ENCODE peak calls at places on chromosomes 4 and X, in eight cellular contexts. G is fibroblast of villous mesenchyme, M is fibroblast of mammary gland, L is left ventricle myocardium inferior, A is gastrocnemius medialis, R is OCI-LY7, O is endodermal cell, K is WERI-Rb-1. C is an unnamed sample.
A peak's percentile ranks its signal among the peaks of the same experiment; 100 is the strongest.

GRCh38 chr4:127309360-127310095 is 323.2 kb upstream of the INTU start:
- DNase-seq in G (peak; percentile 56), A (peak; percentile 18), M (peak; percentile 88), L (no peak), K (no peak), R (no peak), O (no peak), C (peak; percentile 60)

GRCh38 chr4:61462451-61463326 is 262.6 kb downstream of the ADGRL3 start:
- DNase-seq in A (no peak), O (no peak), M (peak; percentile 70), K (no peak), G (peak; percentile 58), L (no peak), R (no peak), C (peak; percentile 67)

GRCh38 chr4:182307746-182308145 is 64.5 kb downstream of the TENM3 start:
- DNase-seq in A (no peak), G (peak; percentile 86), M (peak; percentile 94), L (no peak), R (no peak), O (no peak), K (no peak), C (peak; percentile 93)

GRCh38 chr4:158166701-158167100 is 6.1 kb downstream of the GASK1B start:
- DNase-seq in G (no peak), A (no peak), O (no peak), L (no peak), M (peak; percentile 33), K (no peak), R (no peak), C (no peak)

GRCh38 chr4:108172780-108173598 is 4.3 kb upstream of the LEF1 start:
- DNase-seq in R (peak; percentile 64), O (peak; percentile 80), L (no peak), G (peak; percentile 27), A (no peak), M (peak; percentile 57), K (peak; percentile 68), C (peak; percentile 50)

GRCh38 chrX:24259544-24260240 is 54.2 kb downstream of the SUPT20HL2 start:
- DNase-seq in A (no peak), R (peak; percentile 49), K (peak; percentile 37), O (peak; percentile 69), L (no peak), M (peak; percentile 82), G (peak; percentile 76), C (peak; percentile 87)

GRCh38 chr4:24063771-24064170 is 173.9 kb upstream of the PPARGC1A start:
- DNase-seq in R (no peak), G (no peak), A (no peak), L (no peak), O (no peak), M (no peak), K (no peak), C (no peak)

GRCh38 chrX:630007-630921 is at the start of gene SHOX:
- DNase-seq in K (no peak), O (peak; percentile 72), R (no peak), M (no peak), G (no peak), L (no peak), A (peak; percentile 40), C (no peak)

GRCh38 chr4:10917475-10918103 is 233.0 kb upstream of the CLNK start:
- DNase-seq in L (no peak), R (no peak), O (no peak), K (no peak), M (peak; percentile 12), A (no peak), G (no peak), C (peak; percentile 8)

GRCh38 chrX:40411350-40412111 is 169.2 kb upstream of the ATP6AP2 start:
- DNase-seq in O (peak; percentile 64), K (no peak), R (no peak), G (no peak), M (no peak), L (no peak), A (no peak), C (peak; percentile 8)

GRCh38 chr4:187504974-187505797 is 490.4 kb upstream of the ZFP42 start:
- DNase-seq in L (no peak), A (no peak), M (no peak), O (peak; percentile 76), K (no peak), G (peak; percentile 45), R (no peak), C (no peak)

GRCh38 chr4:123495530-123495929 is 98.9 kb downstream of the SPRY1 start:
- DNase-seq in G (no peak), O (no peak), M (peak; percentile 40), R (no peak), K (no peak), A (peak; percentile 70), L (no peak), C (peak; percentile 71)

GRCh38 chr4:6563935-6564645 is 10.9 kb upstream of the MAN2B2 start:
- DNase-seq in A (no peak), G (no peak), R (no peak), L (no peak), O (no peak), M (no peak), K (peak; percentile 27), C (no peak)
- H3K4me3 ChIP-seq in A (peak overlapping the region; percentile 8), G (no peak overlapping the region), R (no peak overlapping the region), L (peak overlapping the region; percentile 64), O (no peak overlapping the region), M (no peak overlapping the region), K (peak overlapping the region; percentile 40), C (peak overlapping the region; percentile 44)

GRCh38 chr4:184067931-184068554 is 149.6 kb downstream of the ENPP6 start:
- DNase-seq in R (no peak), G (no peak), L (no peak), A (no peak), M (no peak), K (no peak), O (no peak), C (no peak)
- TF ChIP-seq CTCF in R (no peak), G (no peak), L (no peak), A (no peak), M (no peak), K (no peak), O (peak; percentile 26), C (no peak)

GRCh38 chrX:11666180-11666579 is 460 bp upstream of the ARHGAP6 start:
- DNase-seq in K (no peak), L (no peak), O (peak; percentile 70), M (no peak), A (peak; percentile 13), G (no peak), R (no peak), C (no peak)
- H3K4me3 ChIP-seq in K (no peak overlapping the region), L (peak overlapping the region; percentile 67), O (peak overlapping the region; percentile 73), M (peak overlapping the region; percentile 60), A (peak overlapping the region; percentile 75), G (peak overlapping the region; percentile 61), R (no peak overlapping the region), C (peak overlapping the region; percentile 53)

DNA sequence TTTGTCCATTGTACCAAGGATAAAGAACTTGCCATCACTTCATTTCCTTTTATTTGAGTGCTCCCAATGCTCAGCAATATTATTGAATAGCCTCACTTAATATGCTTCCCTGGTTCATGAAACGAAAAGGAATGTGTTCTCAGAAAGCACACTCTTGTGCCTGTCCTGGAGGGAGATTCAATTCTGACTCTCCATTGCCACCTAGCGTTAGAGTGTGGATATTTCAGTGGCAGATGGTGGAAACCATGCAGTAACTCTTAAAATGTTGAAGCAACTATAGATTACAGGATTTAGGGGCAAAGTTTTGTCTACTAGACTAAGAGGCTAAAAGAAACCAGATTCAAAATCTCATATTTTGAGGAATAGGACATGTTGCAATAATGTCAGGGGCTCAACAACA is 36.0 kb downstream of the GAB3 start:
- DNase-seq in R (peak; percentile 47), K (peak; percentile 66), G (peak; percentile 54), M (peak; percentile 62), L (no peak), A (no peak), O (peak; percentile 78), C (peak; percentile 69)
- TF ChIP-seq CTCF in R (peak; percentile 82), K (peak; percentile 84), G (peak; percentile 73), M (peak; percentile 81), L (peak; percentile 78), A (peak; percentile 58), O (peak; percentile 79), C (peak; percentile 69)

GRCh38 chr4:54274786-54275503 is 45.9 kb downstream of the PDGFRA start:
- DNase-seq in A (no peak), G (no peak), M (peak; percentile 48), K (no peak), O (no peak), R (no peak), L (no peak), C (no peak)

GRCh38 chr4:54277691-54278090 is 48.6 kb downstream of the PDGFRA start:
- DNase-seq in M (peak; percentile 91), L (no peak), K (no peak), A (no peak), R (no peak), O (no peak), G (peak; percentile 70), C (peak; percentile 84)

GRCh38 chr4:54274264-54274663 is 45.2 kb downstream of the PDGFRA start:
- DNase-seq in A (no peak), M (no peak), K (no peak), O (no peak), R (no peak), G (no peak), L (no peak), C (no peak)

GRCh38 chr4:54281060-54281781 is 52.1 kb downstream of the PDGFRA start:
- DNase-seq in L (peak; percentile 81), A (peak; percentile 80), G (peak; percentile 91), O (no peak), M (peak; percentile 95), R (no peak), K (no peak), C (peak; percentile 78)

DNA sequence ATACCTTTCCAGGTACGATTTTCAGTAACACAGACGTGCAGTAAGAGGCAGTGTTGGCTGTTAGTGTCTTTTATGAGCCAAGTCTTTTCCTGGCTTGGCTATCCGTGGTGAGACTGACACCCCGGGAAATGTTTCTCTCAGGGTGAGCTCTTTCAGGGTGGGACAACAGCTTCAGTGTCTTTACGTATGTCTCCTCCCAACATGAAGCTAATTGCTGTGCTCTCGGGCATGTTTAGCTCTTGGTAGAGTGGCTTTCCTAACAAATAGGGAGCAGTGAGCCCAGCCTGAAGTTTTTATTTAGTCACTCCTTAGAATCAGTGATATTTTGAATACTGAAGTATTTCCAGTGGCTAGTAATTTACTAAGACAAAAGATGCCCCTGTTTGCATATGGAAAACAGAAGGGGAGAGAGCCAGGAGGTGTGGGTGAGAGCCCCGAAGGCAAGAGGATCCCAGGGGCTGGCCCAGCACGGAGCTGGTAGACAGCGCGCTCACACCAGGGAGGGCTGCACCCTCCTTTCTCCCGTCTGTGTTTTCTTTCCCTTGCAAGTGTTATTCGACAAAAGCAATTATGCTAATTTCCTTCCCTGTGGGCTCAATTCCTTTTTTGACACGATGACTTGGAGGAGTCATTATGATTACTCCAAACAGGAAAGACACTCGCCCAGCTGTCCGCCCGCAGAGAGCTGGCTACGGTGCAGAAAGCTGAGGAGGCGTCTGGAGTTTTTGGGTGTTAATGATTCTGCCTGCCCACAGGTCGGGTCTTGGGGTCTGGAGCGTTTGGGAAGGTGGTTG is 47.7 kb downstream of the PDGFRA start:
- DNase-seq in O (peak; percentile 65), A (no peak), G (no peak), M (no peak), R (no peak), L (no peak), K (no peak), C (no peak)
- H3K4me3 ChIP-seq in O (no peak overlapping the region), A (peak overlapping the region; percentile 7), G (no peak overlapping the region), M (no peak overlapping the region), R (no peak overlapping the region), L (peak overlapping the region; percentile 2), K (no peak overlapping the region), C (no peak overlapping the region)

C was measured in choroid plexus epithelial cell.